ENCODE peak calls at places on chromosomes 2 and 18, in five cellular contexts. One of them, this sample, is unnamed.

GRCh38 chr2:11833601-11834000 is 87.2 kb downstream of the LPIN1 start:
- DNase-seq in body of pancreas: no peak
- DNase-seq in uterus: no peak
- DNase-seq in ovary: no peak
- DNase-seq in endothelial cell of umbilical vein: no peak
- DNase-seq in this sample: no peak

GRCh38 chr2:172791953-172792352 is 56.3 kb downstream of the RAPGEF4 start:
- DNase-seq in body of pancreas: no peak
- DNase-seq in uterus: no peak
- DNase-seq in ovary: no peak
- DNase-seq in endothelial cell of umbilical vein: no peak
- DNase-seq in this sample: no peak

GRCh38 chr18:24185805-24186204 is 46.9 kb downstream of the CABYR start:
- DNase-seq in body of pancreas: no peak
- DNase-seq in uterus: no peak
- DNase-seq in ovary: no peak
- DNase-seq in endothelial cell of umbilical vein: no peak
- DNase-seq in this sample: no peak

GRCh38 chr2:4174796-4175195 is 471.4 kb downstream of the DCDC2C start:
- DNase-seq in body of pancreas: no peak
- DNase-seq in uterus: no peak
- DNase-seq in ovary: no peak
- DNase-seq in endothelial cell of umbilical vein: no peak
- DNase-seq in this sample: no peak

GRCh38 chr2:16126969-16127940 is 186.9 kb downstream of the MYCN start:
- DNase-seq in body of pancreas: no peak
- DNase-seq in uterus: no peak
- DNase-seq in ovary: no peak
- DNase-seq in endothelial cell of umbilical vein: no peak
- DNase-seq in this sample: no peak

GRCh38 chr2:28209312-28209711 is 183.3 kb upstream of the FOSL2 start:
- DNase-seq in body of pancreas: no peak
- DNase-seq in uterus: no peak
- DNase-seq in ovary: no peak
- DNase-seq in endothelial cell of umbilical vein: peak
- DNase-seq in this sample: no peak

GRCh38 chr2:115976916-115977315 is 1534.5 kb downstream of the DPP10 start:
- DNase-seq in body of pancreas: no peak
- DNase-seq in uterus: no peak
- DNase-seq in ovary: no peak
- DNase-seq in endothelial cell of umbilical vein: no peak
- DNase-seq in this sample: no peak

GRCh38 chr2:70523996-70524965 is 29.3 kb downstream of the TGFA start:
- DNase-seq in body of pancreas: peak
- DNase-seq in uterus: no peak
- DNase-seq in ovary: no peak
- DNase-seq in endothelial cell of umbilical vein: no peak
- DNase-seq in this sample: peak

GRCh38 chr18:51195086-51195601 is 2.3 kb downstream of the MEX3C start:
- DNase-seq in body of pancreas: no peak
- DNase-seq in uterus: no peak
- DNase-seq in ovary: no peak
- DNase-seq in endothelial cell of umbilical vein: no peak
- DNase-seq in this sample: no peak

DNA sequence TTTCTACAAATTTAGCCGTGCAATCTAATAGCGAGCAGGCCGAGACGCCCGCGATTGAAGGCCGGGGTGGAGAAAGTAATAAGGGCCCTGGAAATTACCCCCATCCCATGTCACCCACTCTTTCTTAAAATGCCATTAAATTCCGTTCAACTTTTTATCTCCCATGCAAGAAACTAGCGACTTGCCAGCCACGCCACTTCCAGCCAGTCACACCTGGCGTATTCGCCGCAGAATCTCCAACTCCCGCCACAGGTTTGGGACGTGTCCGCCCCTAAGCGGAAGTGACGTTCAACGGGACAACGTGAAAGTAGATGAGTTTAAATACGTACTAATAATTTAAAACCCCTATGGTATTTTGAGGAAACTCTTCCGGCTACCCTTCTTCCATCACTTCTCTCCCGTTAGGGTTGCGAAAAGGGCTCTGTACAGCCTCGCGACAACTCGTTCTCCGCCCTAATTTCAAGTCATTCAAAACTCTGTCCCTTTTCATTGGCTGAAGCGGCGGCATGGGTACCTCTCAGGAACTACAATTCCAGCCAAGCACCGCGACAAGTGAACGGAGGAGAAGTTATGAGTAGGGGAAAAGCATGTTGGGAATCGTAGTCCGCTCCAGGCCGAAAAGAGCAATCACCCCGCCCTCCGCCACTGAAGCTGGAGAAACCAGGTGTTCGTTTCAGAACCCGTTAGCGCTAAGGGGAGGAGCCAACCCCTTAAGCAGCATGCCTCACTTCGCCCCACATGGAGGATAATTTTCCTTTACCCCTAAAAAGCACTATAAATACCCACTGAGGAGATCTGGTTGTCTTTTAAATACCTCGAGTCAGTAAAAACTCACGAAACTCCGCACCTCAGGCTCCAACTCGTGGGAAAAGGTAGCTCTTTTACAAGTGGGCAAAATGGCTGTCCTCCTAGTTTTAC is at the start of gene ZRANB3:
- DNase-seq in body of pancreas: peak
- DNase-seq in uterus: peak
- DNase-seq in ovary: peak
- DNase-seq in endothelial cell of umbilical vein: peak
- DNase-seq in this sample: peak
- TF ChIP-seq POLR2A in body of pancreas: peak
- TF ChIP-seq POLR2A in uterus: no peak
- TF ChIP-seq POLR2A in ovary: peak
- TF ChIP-seq POLR2A in endothelial cell of umbilical vein: peak
- TF ChIP-seq POLR2A in this sample: no peak

GRCh38 chr2:191150121-191150450 is 708 bp downstream of the STAT4 start:
- DNase-seq in body of pancreas: no peak
- DNase-seq in uterus: no peak
- DNase-seq in ovary: no peak
- DNase-seq in endothelial cell of umbilical vein: no peak
- DNase-seq in this sample: no peak

GRCh38 chr2:191148766-191149165 is 2.0 kb downstream of the STAT4 start:
- DNase-seq in body of pancreas: no peak
- DNase-seq in uterus: no peak
- DNase-seq in ovary: no peak
- DNase-seq in endothelial cell of umbilical vein: no peak
- DNase-seq in this sample: no peak

GRCh38 chr2:191151315-191151698 is 513 bp upstream of the STAT4 start:
- DNase-seq in body of pancreas: no peak
- DNase-seq in uterus: no peak
- DNase-seq in ovary: no peak
- DNase-seq in endothelial cell of umbilical vein: no peak
- DNase-seq in this sample: no peak

GRCh38 chr2:191152841-191153240 is 2.0 kb upstream of the STAT4 start:
- DNase-seq in body of pancreas: no peak
- DNase-seq in uterus: no peak
- DNase-seq in ovary: no peak
- DNase-seq in endothelial cell of umbilical vein: no peak
- DNase-seq in this sample: no peak

GRCh38 chr2:191150451-191151314 is at the start of gene STAT4:
- DNase-seq in body of pancreas: peak
- DNase-seq in uterus: peak
- DNase-seq in ovary: no peak
- DNase-seq in endothelial cell of umbilical vein: peak
- DNase-seq in this sample: peak
- TF ChIP-seq CTCF in body of pancreas: no peak
- TF ChIP-seq CTCF in uterus: no peak
- TF ChIP-seq CTCF in ovary: no peak
- TF ChIP-seq CTCF in endothelial cell of umbilical vein: no peak
- TF ChIP-seq CTCF in this sample: no peak

GRCh38 chr2:33038230-33038629 is 91.5 kb downstream of the LTBP1 start:
- DNase-seq in body of pancreas: no peak
- DNase-seq in uterus: no peak
- DNase-seq in ovary: no peak
- DNase-seq in endothelial cell of umbilical vein: no peak
- DNase-seq in this sample: no peak
- H3K27ac ChIP-seq in body of pancreas: no peak
- H3K27ac ChIP-seq in uterus: no peak
- H3K27ac ChIP-seq in ovary: no peak
- H3K27ac ChIP-seq in endothelial cell of umbilical vein: no peak
- H3K27ac ChIP-seq in this sample: no peak

DNA sequence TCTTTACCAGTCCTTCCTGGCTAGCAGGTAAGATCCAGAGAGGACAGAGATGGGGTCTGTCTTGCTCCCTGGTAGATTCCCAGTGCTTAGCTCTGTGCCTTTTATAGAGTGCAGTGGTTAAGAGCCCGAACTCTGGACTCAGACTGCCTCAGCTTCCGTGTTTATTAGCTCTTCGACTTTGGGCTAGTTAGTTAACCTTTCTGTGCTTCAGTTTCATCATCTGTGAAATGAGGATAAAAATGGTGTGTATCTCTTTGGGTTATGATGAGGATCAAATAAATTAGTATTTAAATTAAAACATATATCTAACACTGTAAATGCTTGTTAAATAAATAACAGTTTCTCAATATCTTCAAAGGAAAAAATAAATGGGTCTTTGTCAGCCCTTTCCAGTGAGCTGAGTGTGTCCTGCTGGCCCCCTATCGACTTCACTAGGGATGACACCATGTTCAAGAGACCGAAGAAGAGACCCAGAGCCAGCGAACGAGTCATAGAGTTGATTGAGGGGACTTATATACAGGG is 38.2 kb downstream of the CERS6 start:
- DNase-seq in body of pancreas: no peak
- DNase-seq in uterus: no peak
- DNase-seq in ovary: no peak
- DNase-seq in endothelial cell of umbilical vein: no peak
- DNase-seq in this sample: no peak
- TF ChIP-seq POLR2A in body of pancreas: no peak
- TF ChIP-seq POLR2A in uterus: no peak
- TF ChIP-seq POLR2A in ovary: no peak
- TF ChIP-seq POLR2A in endothelial cell of umbilical vein: no peak
- TF ChIP-seq POLR2A in this sample: no peak

GRCh38 chr2:233792720-233793119 is 14.6 kb downstream of the MROH2A start:
- DNase-seq in body of pancreas: no peak
- DNase-seq in uterus: no peak
- DNase-seq in ovary: no peak
- DNase-seq in endothelial cell of umbilical vein: no peak
- DNase-seq in this sample: no peak
- TF ChIP-seq CTCF in body of pancreas: no peak
- TF ChIP-seq CTCF in uterus: no peak
- TF ChIP-seq CTCF in ovary: no peak
- TF ChIP-seq CTCF in endothelial cell of umbilical vein: no peak
- TF ChIP-seq CTCF in this sample: no peak

DNA sequence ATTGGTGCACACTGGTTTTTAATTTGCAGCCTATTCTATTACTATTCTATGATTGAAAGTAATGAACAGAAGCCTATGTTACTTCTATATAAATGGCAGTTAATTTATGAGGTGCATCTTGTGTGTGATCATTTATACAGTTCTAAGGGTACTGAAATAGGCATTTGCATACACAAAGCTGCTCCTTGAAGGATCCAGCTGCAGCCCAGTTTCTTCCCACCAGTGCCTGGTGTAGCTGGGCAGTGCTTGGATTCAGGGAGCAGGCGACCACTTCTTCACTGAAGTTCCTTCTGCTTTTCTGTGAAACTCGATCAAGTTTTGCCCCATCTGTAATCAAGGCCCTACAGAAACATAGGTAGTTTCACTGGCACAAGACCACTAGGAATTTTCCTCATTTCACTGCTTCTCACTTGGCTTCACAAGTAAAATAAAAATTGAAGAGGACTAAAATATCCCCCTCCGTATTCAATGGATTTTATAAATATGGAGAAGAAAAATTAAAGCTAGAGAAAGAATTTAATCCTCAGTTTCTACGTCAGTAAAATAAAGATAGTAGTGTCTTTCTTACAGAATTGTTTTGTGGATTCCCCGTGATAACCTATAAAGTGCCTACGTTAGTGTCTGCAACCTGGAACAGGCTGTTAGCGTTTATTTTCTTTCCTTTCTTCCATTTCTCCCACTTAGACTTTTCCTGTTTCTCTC is 1.7 kb upstream of the LPIN2 start:
- DNase-seq in body of pancreas: no peak
- DNase-seq in uterus: no peak
- DNase-seq in ovary: no peak
- DNase-seq in endothelial cell of umbilical vein: peak
- DNase-seq in this sample: no peak
- H3K27ac ChIP-seq in body of pancreas: peak
- H3K27ac ChIP-seq in uterus: peak
- H3K27ac ChIP-seq in ovary: peak
- H3K27ac ChIP-seq in endothelial cell of umbilical vein: peak
- H3K27ac ChIP-seq in this sample: no peak

GRCh38 chr2:216604458-216604857 is 28.8 kb upstream of the IGFBP2 start:
- DNase-seq in body of pancreas: no peak
- DNase-seq in uterus: no peak
- DNase-seq in ovary: no peak
- DNase-seq in endothelial cell of umbilical vein: no peak
- DNase-seq in this sample: no peak
- TF ChIP-seq POLR2A in body of pancreas: no peak
- TF ChIP-seq POLR2A in uterus: no peak
- TF ChIP-seq POLR2A in ovary: no peak
- TF ChIP-seq POLR2A in endothelial cell of umbilical vein: no peak
- TF ChIP-seq POLR2A in this sample: no peak

GRCh38 chr2:96633641-96634040 is 4.5 kb downstream of the KANSL3 start:
- DNase-seq in body of pancreas: no peak
- DNase-seq in uterus: no peak
- DNase-seq in ovary: no peak
- DNase-seq in endothelial cell of umbilical vein: no peak
- DNase-seq in this sample: no peak

GRCh38 chr2:96636772-96637171 is 1.3 kb downstream of the KANSL3 start:
- DNase-seq in body of pancreas: no peak
- DNase-seq in uterus: no peak
- DNase-seq in ovary: no peak
- DNase-seq in endothelial cell of umbilical vein: peak
- DNase-seq in this sample: no peak

GRCh38 chr2:96637385-96638143 is 548 bp downstream of the KANSL3 start:
- DNase-seq in body of pancreas: peak
- DNase-seq in uterus: peak
- DNase-seq in ovary: peak
- DNase-seq in endothelial cell of umbilical vein: peak
- DNase-seq in this sample: peak

GRCh38 chr2:96642564-96643350 is at the start of gene FER1L5:
- DNase-seq in body of pancreas: peak
- DNase-seq in uterus: peak
- DNase-seq in ovary: peak
- DNase-seq in endothelial cell of umbilical vein: no peak
- DNase-seq in this sample: peak

GRCh38 chr2:96638144-96639121 is at the start of gene KANSL3:
- DNase-seq in body of pancreas: peak
- DNase-seq in uterus: peak
- DNase-seq in ovary: peak
- DNase-seq in endothelial cell of umbilical vein: peak
- DNase-seq in this sample: peak
- TF ChIP-seq CTCF in body of pancreas: peak
- TF ChIP-seq CTCF in uterus: peak
- TF ChIP-seq CTCF in ovary: no peak
- TF ChIP-seq CTCF in endothelial cell of umbilical vein: no peak
- TF ChIP-seq CTCF in this sample: peak

This sample was measured in prostate gland.